ENCODE peak calls at places on chromosome 2, in eight cellular contexts. U is heart right ventricle; E is HFF-Myc; C is NCI-H460; Z is C1 segment of cervical spinal cord; S is activated T-helper 1 cell treated with anti-CD3 and anti-CD28 coated beads, Interleukin-2, amount 50 U/mL, for 16 hours; K is T-helper 9 cell; V is uterus. I is an unnamed sample.

GRCh38 chr2:222930862-222931261 is 70.0 kb downstream of the ACSL3 start:
- DNase-seq in S (no peak), U (no peak), K (no peak), E (no peak), V (no peak), C (no peak), Z (no peak), I (peak; percentile 24)

GRCh38 chr2:219530048-219530963 is 13.3 kb downstream of the CHPF start:
- DNase-seq in Z (peak; percentile 74), V (peak; percentile 88), C (peak; percentile 80), E (peak; percentile 47), U (peak; percentile 92), K (peak; percentile 86), S (peak; percentile 79), I (peak; percentile 88)

GRCh38 chr2:199410130-199410529 is 47.6 kb downstream of the SATB2 start:
- DNase-seq in K (no peak), Z (no peak), U (no peak), S (no peak), C (no peak), V (no peak), E (no peak), I (no peak)

GRCh38 chr2:6556755-6557154 is 309.0 kb downstream of the CMPK2 start:
- DNase-seq in C (no peak), Z (no peak), U (no peak), V (no peak), K (no peak), E (peak; percentile 41), S (no peak), I (no peak)

GRCh38 chr2:14907014-14907612 is 274.6 kb downstream of the LRATD1 start:
- DNase-seq in S (no peak), E (no peak), U (no peak), V (no peak), K (no peak), Z (no peak), C (no peak), I (no peak)

GRCh38 chr2:237624565-237624964 is 2.8 kb upstream of the LRRFIP1 start:
- DNase-seq in V (peak; percentile 39), E (no peak), S (no peak), C (no peak), K (no peak), Z (no peak), U (no peak), I (no peak)

GRCh38 chr2:181472990-181473389 is 15.8 kb downstream of the ITGA4 start:
- DNase-seq in K (no peak), U (no peak), S (no peak), C (no peak), E (no peak), V (no peak), Z (no peak), I (no peak)

GRCh38 chr2:153641046-153641445 is 162.5 kb upstream of the RPRM start:
- DNase-seq in V (no peak), K (no peak), E (no peak), Z (no peak), C (no peak), U (no peak), S (no peak), I (no peak)

GRCh38 chr2:185337033-185337432 is 401.6 kb upstream of the FSIP2 start:
- DNase-seq in Z (no peak), C (no peak), E (no peak), U (no peak), K (no peak), S (no peak), V (no peak), I (no peak)

GRCh38 chr2:28956890-28957289 is 24.2 kb upstream of the TOGARAM2 start:
- DNase-seq in Z (no peak), V (no peak), U (no peak), E (no peak), K (no peak), C (no peak), S (no peak), I (peak; percentile 15)

GRCh38 chr2:226190479-226191252 is 609.0 kb downstream of the IRS1 start:
- DNase-seq in U (no peak), C (no peak), V (no peak), E (peak; percentile 56), S (no peak), K (no peak), Z (no peak), I (no peak)

GRCh38 chr2:48343571-48344440 is 186.1 kb upstream of the STON1 start:
- DNase-seq in E (peak; percentile 55), S (no peak), V (no peak), C (peak; percentile 26), K (no peak), Z (no peak), U (no peak), I (peak; percentile 83)

GRCh38 chr2:209321076-209321475 is 102.8 kb upstream of the MAP2 start:
- DNase-seq in K (no peak), E (peak; percentile 4), V (no peak), S (no peak), C (no peak), U (no peak), Z (no peak), I (no peak)

GRCh38 chr2:188181439-188181838 is 110.2 kb upstream of the GULP1 start:
- DNase-seq in Z (no peak), K (no peak), E (no peak), S (no peak), V (no peak), C (no peak), U (no peak), I (no peak)

GRCh38 chr2:187917535-187917934 is 363.3 kb upstream of the TFPI start:
- DNase-seq in Z (no peak), E (no peak), V (no peak), K (no peak), U (no peak), C (no peak), S (no peak), I (no peak)

GRCh38 chr2:203759692-203760365 is 53.4 kb downstream of the CD28 start:
- DNase-seq in E (peak; percentile 20), S (no peak), C (no peak), V (no peak), Z (no peak), K (no peak), U (no peak), I (peak; percentile 32)

GRCh38 chr2:26530141-26530540 is 52.2 kb upstream of the OTOF start:
- DNase-seq in C (no peak), Z (no peak), S (no peak), K (no peak), E (no peak), V (peak; percentile 5), U (no peak), I (no peak)

GRCh38 chr2:130911482-130911881 is 74.8 kb downstream of the ARHGEF4 start:
- DNase-seq in Z (no peak), C (no peak), K (no peak), E (no peak), S (no peak), U (no peak), V (no peak), I (no peak)

GRCh38 chr2:24831216-24831615 is 38.0 kb downstream of the CENPO start:
- DNase-seq in C (no peak), E (no peak), Z (no peak), V (no peak), K (no peak), S (no peak), U (no peak), I (no peak)

GRCh38 chr2:60104514-60105501 is 448.6 kb downstream of the BCL11A start:
- DNase-seq in U (no peak), C (no peak), Z (no peak), K (no peak), V (no peak), E (no peak), S (no peak), I (no peak)

GRCh38 chr2:148058641-148059040 is 37.8 kb downstream of the MBD5 start:
- DNase-seq in K (no peak), V (no peak), C (no peak), E (no peak), U (no peak), S (no peak), Z (no peak), I (no peak)

GRCh38 chr2:77190721-77191346 is 331.3 kb downstream of the LRRTM4 start:
- DNase-seq in V (no peak), E (no peak), K (no peak), C (no peak), U (no peak), S (no peak), Z (no peak), I (no peak)

GRCh38 chr2:1588994-1589611 is 155.2 kb downstream of the PXDN start:
- DNase-seq in U (no peak), C (no peak), K (no peak), Z (no peak), E (no peak), S (no peak), V (no peak), I (peak; percentile 56)

GRCh38 chr2:49954074-49954473 is 799.8 kb upstream of the FSHR start:
- DNase-seq in Z (no peak), C (no peak), K (no peak), U (no peak), V (no peak), E (no peak), S (no peak), I (no peak)

GRCh38 chr2:946073-947005 is 4.3 kb upstream of the SNTG2 start:
- DNase-seq in S (no peak), E (no peak), K (no peak), U (no peak), V (no peak), C (no peak), Z (no peak), I (no peak)

GRCh38 chr2:65589667-65590066 is 157.3 kb upstream of the SPRED2 start:
- DNase-seq in K (no peak), C (no peak), E (no peak), U (no peak), V (no peak), Z (no peak), S (no peak), I (no peak)

GRCh38 chr2:7108792-7109557 is 191.8 kb downstream of the RNF144A start:
- DNase-seq in C (no peak), E (no peak), U (no peak), Z (no peak), S (no peak), V (no peak), K (no peak), I (no peak)

GRCh38 chr2:66813976-66814375 is 379.1 kb downstream of the MEIS1 start:
- DNase-seq in K (no peak), U (no peak), S (no peak), C (no peak), Z (no peak), V (no peak), E (no peak), I (no peak)

GRCh38 chr2:60091884-60092283 is 461.6 kb downstream of the BCL11A start:
- DNase-seq in E (no peak), U (no peak), V (no peak), Z (no peak), S (no peak), K (no peak), C (no peak), I (no peak)

GRCh38 chr2:202149155-202149762 is 76.2 kb downstream of the KIAA2012 start:
- DNase-seq in C (no peak), U (peak; percentile 30), E (no peak), V (peak; percentile 80), Z (no peak), K (no peak), S (no peak), I (peak; percentile 18)

GRCh38 chr2:172440795-172441194 is 13.4 kb downstream of the ITGA6 start:
- DNase-seq in V (no peak), S (no peak), K (no peak), C (no peak), E (no peak), Z (no peak), U (no peak), I (no peak)

GRCh38 chr2:169080250-169081035 is 11.1 kb downstream of the DHRS9 start:
- DNase-seq in S (no peak), K (no peak), V (no peak), C (no peak), Z (no peak), U (no peak), E (no peak), I (no peak)

GRCh38 chr2:64524604-64525322 is 635 bp downstream of the AFTPH start:
- DNase-seq in C (no peak), K (no peak), S (no peak), U (no peak), Z (peak; percentile 36), V (no peak), E (no peak), I (no peak)

GRCh38 chr2:122525341-122525740 is 769.9 kb downstream of the TSN start:
- DNase-seq in C (no peak), E (no peak), V (no peak), K (no peak), U (no peak), S (no peak), Z (no peak), I (no peak)